ENCODE peak calls at places on chromosomes 4 and X, in four cellular contexts. U, Y, J and O are unnamed samples.

GRCh38 chrX:115911967-115912366 is 258.6 kb upstream of the AGTR2 start:
- DNase-seq in U (no peak), Y (no peak), J (no peak), O (no peak)

GRCh38 chr4:52840531-52841350 is 21.4 kb upstream of the RASL11B start:
- DNase-seq in U (peak; percentile 23), Y (no peak), J (no peak), O (no peak)

GRCh38 chrX:13540602-13541001 is 28.8 kb upstream of the EGFL6 start:
- DNase-seq in U (no peak), Y (no peak), J (no peak), O (no peak)

GRCh38 chrX:151505796-151506195 is 57.7 kb upstream of the PASD1 start:
- DNase-seq in U (peak; percentile 44), Y (no peak), J (no peak), O (peak; percentile 15)

GRCh38 chr4:56147371-56147770 is 198.6 kb downstream of the CEP135 start:
- DNase-seq in U (no peak), Y (no peak), J (no peak), O (no peak)

GRCh38 chr4:85812776-85813175 is 337.8 kb downstream of the ARHGAP24 start:
- DNase-seq in U (peak; percentile 5), Y (no peak), J (no peak), O (no peak)

GRCh38 chr4:2798399-2799301 is 5.8 kb downstream of the SH3BP2 start:
- DNase-seq in U (no peak), Y (peak; percentile 88), J (peak; percentile 33), O (peak; percentile 80)

GRCh38 chrX:135463937-135464336 is 42.2 kb downstream of the SMIM10L2A start:
- DNase-seq in U (peak; percentile 24), Y (no peak), J (no peak), O (no peak)

GRCh38 chr4:47210828-47211227 is 179.5 kb downstream of the GABRB1 start:
- DNase-seq in U (no peak), Y (no peak), J (no peak), O (no peak)

GRCh38 chr4:40349561-40350198 is 14.5 kb downstream of the CHRNA9 start:
- DNase-seq in U (peak; percentile 42), Y (no peak), J (no peak), O (no peak)

GRCh38 chr4:33715996-33716395 is 2528.3 kb downstream of the ARAP2 start:
- DNase-seq in U (peak; percentile 79), Y (no peak), J (no peak), O (peak; percentile 67)

GRCh38 chrX:153396320-153397195 is 4.6 kb downstream of the PNMA6E start:
- DNase-seq in U (no peak), Y (no peak), J (no peak), O (no peak)

GRCh38 chr4:83605744-83606172 is 69.8 kb downstream of the GPAT3 start:
- DNase-seq in U (no peak), Y (no peak), J (no peak), O (no peak)

GRCh38 chr4:79514637-79515320 is 106.8 kb upstream of the GK2 start:
- DNase-seq in U (no peak), Y (no peak), J (no peak), O (no peak)

GRCh38 chr4:107252621-107253020 is 216.5 kb upstream of the DKK2 start:
- DNase-seq in U (no peak), Y (no peak), J (no peak), O (no peak)

GRCh38 chr4:122285285-122285684 is 93.5 kb upstream of the ADAD1 start:
- DNase-seq in U (peak; percentile 16), Y (no peak), J (no peak), O (no peak)

GRCh38 chr4:143437937-143438336 is 75.6 kb upstream of the SMARCA5 start:
- DNase-seq in U (no peak), Y (no peak), J (no peak), O (no peak)

GRCh38 chr4:143431526-143432257 is 81.8 kb upstream of the SMARCA5 start:
- DNase-seq in U (no peak), Y (no peak), J (no peak), O (no peak)

GRCh38 chr4:143433231-143433630 is 80.3 kb upstream of the SMARCA5 start:
- DNase-seq in U (no peak), Y (no peak), J (no peak), O (no peak)

GRCh38 chr4:143437476-143437875 is 76.0 kb upstream of the SMARCA5 start:
- DNase-seq in U (no peak), Y (no peak), J (no peak), O (no peak)

DNA sequence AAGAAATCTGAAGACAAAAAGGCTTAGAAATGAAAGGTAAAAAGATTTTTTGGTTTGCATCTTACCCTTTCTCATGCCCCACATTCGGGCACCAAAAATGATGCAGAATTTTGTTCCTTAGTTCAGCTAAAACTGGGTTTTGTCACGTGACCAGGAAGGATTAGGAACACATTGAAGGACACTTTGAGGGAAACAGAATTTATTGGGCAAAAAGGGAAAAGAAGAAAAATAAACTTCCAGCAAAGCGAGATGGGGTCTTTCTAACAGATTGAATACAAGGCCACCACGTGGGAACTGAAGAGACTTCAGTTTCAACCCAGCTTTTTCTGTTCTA is 81.3 kb upstream of the SMARCA5 start:
- DNase-seq in U (no peak), Y (no peak), J (no peak), O (no peak)
- H3K36me3 ChIP-seq in U (peaks cover 4% of the 10 kb centered on the region), Y (no peaks in the 10 kb centered on the region), J (no peaks in the 10 kb centered on the region), O (no peaks in the 10 kb centered on the region)

DNA sequence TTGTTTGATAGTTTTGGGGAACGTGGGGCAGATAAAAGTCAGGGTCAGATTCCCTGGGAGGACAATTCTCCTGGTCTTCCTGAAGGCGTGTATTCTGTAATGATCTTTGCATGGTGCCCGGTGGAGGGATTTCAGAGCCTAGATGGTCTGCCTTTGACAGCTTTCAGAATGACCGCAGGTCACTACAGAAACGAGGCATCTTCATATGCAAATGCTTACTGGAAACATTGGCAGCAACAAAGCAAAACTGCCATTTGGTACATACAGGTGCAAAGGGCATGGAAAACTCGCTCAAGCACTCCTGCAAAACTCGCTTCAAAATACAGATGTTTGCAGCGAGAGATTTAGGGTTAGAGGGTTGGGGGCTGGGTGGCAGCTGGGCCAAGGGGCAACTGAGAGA is 8.8 kb downstream of the C4orf50 start:
- DNase-seq in U (no peak), Y (no peak), J (no peak), O (no peak)
- H3K36me3 ChIP-seq in U (no peaks in the 10 kb centered on the region), Y (no peaks in the 10 kb centered on the region), J (no peaks in the 10 kb centered on the region), O (no peaks in the 10 kb centered on the region)

DNA sequence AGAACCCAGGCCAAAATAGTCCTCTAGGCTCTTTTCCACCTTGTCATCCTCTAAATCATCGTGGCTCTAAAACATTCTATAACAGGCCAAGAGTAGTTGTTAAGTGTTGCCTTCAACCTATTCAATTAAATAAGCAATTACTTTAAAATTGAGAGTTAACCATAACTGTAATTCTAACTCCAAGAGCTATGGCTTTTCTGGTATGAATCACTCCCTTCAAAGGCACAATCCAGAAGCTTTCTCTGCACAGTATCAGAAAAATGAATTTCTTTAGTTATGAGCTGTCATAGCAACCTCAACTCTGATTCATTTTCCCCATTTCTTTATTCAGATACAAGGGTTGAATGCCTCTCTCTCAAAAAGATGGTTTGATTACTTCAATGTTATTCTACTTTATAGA is 21.7 kb downstream of the INPP4B start:
- DNase-seq in U (peak; percentile 34), Y (no peak), J (no peak), O (no peak)
- H3K36me3 ChIP-seq in U (no peaks in the 10 kb centered on the region), Y (no peaks in the 10 kb centered on the region), J (no peaks in the 10 kb centered on the region), O (no peaks in the 10 kb centered on the region)

GRCh38 chrX:100819534-100819836 is 706 bp upstream of the CSTF2 start:
- DNase-seq in U (no peak), Y (no peak), J (no peak), O (no peak)
- H3K36me3 ChIP-seq in U (peaks cover 16% of the 10 kb centered on the region), Y (no peaks in the 10 kb centered on the region), J (no peaks in the 10 kb centered on the region), O (peaks cover 16% of the 10 kb centered on the region)